ENCODE peak calls at places on chromosomes 3 and 15, in nine cellular contexts. O is GM12878; X is ovary; Y is AG04450; S is fibroblast of pulmonary artery; U is progenitor cell of endocrine pancreas; C is WERI-Rb-1; L is activated CD8-positive, alpha-beta T cell treated with anti-CD3 and anti-CD28 coated beads for 36 hours; F is IMR-90. W is an unnamed sample.

GRCh38 chr3:182248349-182248880 is 536.7 kb downstream of the SOX2 start:
- DNase-seq in U (no peak), Y (no peak), C (no peak), O (no peak), L (no peak), F (no peak), X (no peak), S (no peak), W (peak)

GRCh38 chr15:41878355-41878699 is 15.5 kb downstream of the SPTBN5 start:
- DNase-seq in X (no peak), S (no peak), C (no peak), O (no peak), F (no peak), Y (no peak), U (no peak), L (no peak), W (no peak)

GRCh38 chr15:94070341-94071275 is 160.8 kb upstream of the MCTP2 start:
- DNase-seq in C (no peak), X (peak), Y (no peak), S (no peak), U (no peak), O (no peak), F (no peak), L (peak), W (no peak)

GRCh38 chr3:40306336-40306735 is 3.2 kb upstream of the EIF1B start:
- DNase-seq in S (no peak), U (no peak), F (peak), Y (no peak), O (no peak), X (no peak), C (no peak), L (no peak), W (no peak)

GRCh38 chr15:35023794-35024193 is 35.7 kb upstream of the ZNF770 start:
- DNase-seq in U (no peak), F (no peak), Y (no peak), X (no peak), C (no peak), O (no peak), S (no peak), L (no peak), W (no peak)

GRCh38 chr15:41259546-41260189 is 28.6 kb downstream of the CHP1 start:
- DNase-seq in Y (no peak), U (no peak), O (no peak), L (no peak), F (no peak), C (peak), X (no peak), S (no peak), W (no peak)

GRCh38 chr3:9808345-9809037 is 1.6 kb upstream of the TTLL3 start:
- DNase-seq in F (peak), U (no peak), X (no peak), S (peak), O (no peak), C (peak), L (peak), Y (no peak), W (peak)

GRCh38 chr3:144162042-144162441 is 190.4 kb downstream of the DIPK2A start:
- DNase-seq in C (no peak), O (no peak), L (no peak), S (peak), U (no peak), Y (peak), F (peak), X (no peak), W (no peak)

GRCh38 chr15:36330598-36330997 is 248.8 kb upstream of the CDIN1 start:
- DNase-seq in L (no peak), Y (no peak), U (no peak), F (no peak), C (peak), S (no peak), O (no peak), X (no peak), W (no peak)

GRCh38 chr15:60721706-60722105 is 242.8 kb upstream of the ICE2 start:
- DNase-seq in X (no peak), C (no peak), F (peak), L (peak), S (peak), U (no peak), Y (peak), O (no peak), W (no peak)

GRCh38 chr15:89127054-89127702 is 38.9 kb downstream of the ABHD2 start:
- DNase-seq in F (peak), X (no peak), U (no peak), C (peak), O (no peak), Y (no peak), S (no peak), L (peak), W (no peak)

GRCh38 chr15:77671274-77672056 is 38.8 kb upstream of the LINGO1 start:
- DNase-seq in O (no peak), U (no peak), L (no peak), X (no peak), Y (no peak), C (no peak), S (no peak), F (no peak), W (no peak)

GRCh38 chr3:178385280-178385952 is 150.8 kb upstream of the KCNMB2 start:
- DNase-seq in S (peak), O (no peak), X (peak), U (no peak), F (peak), C (peak), L (peak), Y (no peak), W (peak)

GRCh38 chr3:65914740-65915366 is 123.9 kb downstream of the MAGI1 start:
- DNase-seq in F (no peak), U (no peak), S (no peak), L (no peak), Y (no peak), X (no peak), C (no peak), O (no peak), W (no peak)

GRCh38 chr15:74895830-74896229 is 6.0 kb downstream of the MPI start:
- DNase-seq in Y (no peak), X (no peak), S (no peak), O (no peak), F (no peak), U (no peak), C (no peak), L (no peak), W (no peak)

GRCh38 chr15:40756938-40757337 is 1.9 kb upstream of the RMDN3 start:
- DNase-seq in S (no peak), X (no peak), C (no peak), F (no peak), U (no peak), Y (no peak), L (no peak), O (no peak), W (no peak)

GRCh38 chr3:115977866-115978265 is 354.6 kb downstream of the GAP43 start:
- DNase-seq in Y (no peak), L (no peak), F (no peak), S (no peak), C (no peak), O (no peak), U (no peak), X (no peak), W (no peak)

GRCh38 chr15:79811406-79812405 is 85.1 kb downstream of the MTHFS start:
- DNase-seq in O (no peak), S (peak), C (no peak), U (no peak), Y (peak), X (peak), F (peak), L (no peak), W (no peak)

GRCh38 chr3:27079427-27080105 is 289.6 kb downstream of the NEK10 start:
- DNase-seq in S (peak), Y (no peak), O (no peak), F (no peak), X (no peak), C (peak), U (no peak), L (no peak), W (no peak)

GRCh38 chr3:34599595-34599994 is 801.2 kb downstream of the PDCD6IP start:
- DNase-seq in S (no peak), Y (no peak), X (no peak), O (no peak), U (no peak), F (no peak), L (no peak), C (no peak), W (no peak)

GRCh38 chr3:126464093-126464492 is 11.6 kb downstream of the ZXDC start:
- DNase-seq in C (no peak), Y (no peak), S (no peak), L (no peak), O (no peak), U (no peak), F (no peak), X (no peak), W (no peak)

GRCh38 chr3:131702156-131702555 is 199.4 kb upstream of the MRPL3 start:
- DNase-seq in S (no peak), F (no peak), O (no peak), Y (no peak), X (no peak), L (no peak), U (no peak), C (no peak), W (no peak)

GRCh38 chr3:179833294-179833693 is 180.5 kb downstream of the USP13 start:
- DNase-seq in C (no peak), X (no peak), F (no peak), O (no peak), U (no peak), L (no peak), Y (no peak), S (no peak), W (no peak)

GRCh38 chr3:48465531-48466378 is 19.2 kb downstream of the ATRIP start:
- DNase-seq in L (peak), U (peak), S (peak), Y (peak), O (no peak), X (peak), C (peak), F (peak), W (peak)

GRCh38 chr15:74176262-74177208 is 3.0 kb downstream of the ISLR start:
- DNase-seq in Y (no peak), O (no peak), X (peak), U (no peak), S (no peak), C (peak), L (no peak), F (no peak), W (no peak)

GRCh38 chr3:154314152-154314551 is 10.1 kb downstream of the DHX36 start:
- DNase-seq in L (no peak), X (no peak), S (no peak), C (no peak), U (no peak), Y (no peak), O (no peak), F (no peak), W (no peak)
- TF ChIP-seq CTCF in L (no peak), X (no peak), S (no peak), C (no peak), U (no peak), Y (no peak), O (no peak), F (no peak), W (no peak)

DNA sequence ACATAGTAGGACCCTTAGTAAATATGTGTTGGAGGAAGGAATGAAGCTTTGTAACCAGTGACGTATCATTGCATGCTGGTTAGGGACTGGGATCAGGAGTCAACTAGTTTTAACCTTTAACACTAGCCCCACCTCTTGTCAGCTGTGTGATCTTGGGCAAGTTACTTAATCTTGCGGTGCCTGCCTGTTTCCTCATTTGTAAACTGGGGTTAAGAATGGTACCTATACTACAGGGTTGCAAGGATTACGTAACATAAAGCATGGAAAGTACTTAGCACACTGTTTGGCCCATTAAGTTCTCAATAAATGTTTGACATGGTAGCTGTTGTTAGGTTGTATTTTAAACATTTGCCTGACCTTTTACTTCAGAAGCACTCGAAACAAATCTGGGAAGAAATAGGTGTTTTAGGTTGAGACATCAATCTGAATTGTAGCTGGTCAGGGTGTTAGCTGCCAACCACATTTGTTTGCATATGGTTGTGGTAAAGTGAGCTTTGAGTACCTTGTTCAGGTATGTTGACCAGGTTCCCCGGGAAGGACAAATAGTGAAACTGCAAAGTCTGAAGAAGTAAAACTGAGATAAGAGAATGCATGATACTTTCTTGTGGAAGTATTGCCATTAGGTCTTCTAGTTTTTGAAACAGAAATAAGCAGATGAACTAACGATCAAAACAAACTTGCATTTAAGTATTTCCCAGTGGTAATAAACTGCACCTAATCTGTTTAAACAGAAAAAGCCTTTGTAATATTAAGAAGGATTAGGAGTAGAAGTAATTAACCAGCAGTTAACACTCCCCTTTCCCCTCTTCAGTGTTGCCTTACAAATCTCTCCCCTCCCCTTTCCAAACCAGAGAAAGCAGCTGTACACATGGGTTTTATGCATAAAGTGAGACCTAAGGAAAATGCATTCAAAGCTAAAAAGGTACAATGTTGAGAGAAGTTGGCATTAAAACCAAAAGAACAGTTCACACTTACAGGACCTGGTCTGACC is 25.8 kb upstream of the SCAANT1 start:
- DNase-seq in X (no peak), O (peak), Y (no peak), S (no peak), U (no peak), C (no peak), L (no peak), F (no peak), W (no peak)
- TF ChIP-seq CTCF in X (no peak), O (peak), Y (no peak), S (no peak), U (no peak), C (no peak), L (no peak), F (no peak), W (no peak)

DNA sequence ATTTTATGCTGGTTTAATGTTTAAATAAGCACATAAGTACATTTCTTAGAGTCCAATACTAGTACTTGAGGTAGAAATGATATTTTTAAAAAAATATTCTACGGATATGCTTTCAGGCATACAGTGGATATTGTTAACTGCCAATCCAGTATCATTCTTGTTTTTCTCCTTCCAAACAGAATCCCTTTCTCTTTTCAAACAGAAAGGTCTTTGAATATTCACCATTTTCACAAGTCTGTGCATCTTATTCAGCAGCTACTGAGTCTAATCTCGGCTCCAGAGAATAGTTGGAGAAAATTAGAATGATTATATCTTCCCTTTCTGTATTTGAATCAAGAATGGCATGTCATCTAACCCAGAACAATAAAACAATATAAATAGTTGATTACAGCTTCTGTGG is 174.5 kb downstream of the GOLGA6L6 start:
- DNase-seq in U (no peak), Y (no peak), O (no peak), C (no peak), X (no peak), L (no peak), S (no peak), F (no peak), W (no peak)
- TF ChIP-seq CTCF in U (no peak), Y (no peak), O (no peak), C (no peak), X (no peak), L (no peak), S (no peak), F (no peak), W (no peak)

DNA sequence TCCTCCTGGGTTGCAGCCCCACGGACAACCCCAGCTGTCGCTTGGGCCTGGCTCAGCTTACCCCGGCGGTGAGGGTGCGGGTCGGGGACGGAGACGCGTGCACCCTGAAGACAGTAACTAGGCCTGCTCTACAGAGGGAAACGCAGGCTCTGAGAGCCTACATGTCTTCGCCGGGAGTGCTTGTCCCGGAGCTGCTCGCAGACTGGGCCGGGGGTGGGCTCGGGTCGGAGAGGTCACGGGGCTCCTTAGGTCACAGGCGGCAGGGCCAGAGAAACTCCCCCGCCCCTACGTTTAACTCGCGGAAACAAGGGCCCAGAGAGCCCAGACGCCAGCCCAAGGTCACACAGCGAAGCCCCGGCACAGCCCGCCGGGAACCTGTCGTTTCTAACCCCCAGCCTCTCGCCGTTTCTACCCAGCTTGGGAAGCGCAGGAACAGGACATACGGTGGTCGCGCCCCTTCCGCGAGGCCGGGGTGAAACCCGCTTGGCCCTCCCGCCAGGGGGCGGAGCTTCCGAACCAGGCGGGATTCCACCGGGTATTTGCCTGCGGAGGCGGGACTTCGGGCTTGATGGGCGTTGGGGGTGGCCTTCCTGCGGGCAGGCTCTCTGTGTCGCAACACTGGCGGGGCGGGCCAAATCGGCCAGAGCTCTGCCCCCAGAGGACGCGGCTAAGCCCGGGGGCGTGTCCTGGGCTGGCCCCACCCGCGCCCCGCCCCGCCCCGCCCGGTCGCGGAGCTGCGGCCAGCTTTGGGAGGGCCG is at the start of gene HDAC11:
- DNase-seq in S (peak), X (peak), C (peak), Y (peak), U (peak), F (peak), L (peak), O (peak), W (peak)
- TF ChIP-seq CTCF in S (no peak), X (peak), C (no peak), Y (no peak), U (peak), F (peak), L (no peak), O (no peak), W (no peak)

GRCh38 chr3:98010194-98010882 is 24.8 kb downstream of the GABRR3 start:
- DNase-seq in U (no peak), O (no peak), F (no peak), L (no peak), Y (no peak), S (no peak), C (peak), X (no peak), W (no peak)

GRCh38 chr3:98018301-98018700 is 16.8 kb downstream of the GABRR3 start:
- DNase-seq in L (no peak), X (no peak), U (no peak), Y (no peak), F (no peak), C (no peak), O (no peak), S (no peak), W (no peak)

GRCh38 chr3:98012974-98013373 is 22.1 kb downstream of the GABRR3 start:
- DNase-seq in F (peak), L (no peak), C (no peak), U (no peak), S (peak), X (no peak), O (no peak), Y (no peak), W (no peak)

GRCh38 chr3:98008751-98009373 is 26.3 kb downstream of the GABRR3 start:
- DNase-seq in F (no peak), O (no peak), X (no peak), Y (no peak), L (no peak), U (no peak), C (no peak), S (no peak), W (no peak)

DNA sequence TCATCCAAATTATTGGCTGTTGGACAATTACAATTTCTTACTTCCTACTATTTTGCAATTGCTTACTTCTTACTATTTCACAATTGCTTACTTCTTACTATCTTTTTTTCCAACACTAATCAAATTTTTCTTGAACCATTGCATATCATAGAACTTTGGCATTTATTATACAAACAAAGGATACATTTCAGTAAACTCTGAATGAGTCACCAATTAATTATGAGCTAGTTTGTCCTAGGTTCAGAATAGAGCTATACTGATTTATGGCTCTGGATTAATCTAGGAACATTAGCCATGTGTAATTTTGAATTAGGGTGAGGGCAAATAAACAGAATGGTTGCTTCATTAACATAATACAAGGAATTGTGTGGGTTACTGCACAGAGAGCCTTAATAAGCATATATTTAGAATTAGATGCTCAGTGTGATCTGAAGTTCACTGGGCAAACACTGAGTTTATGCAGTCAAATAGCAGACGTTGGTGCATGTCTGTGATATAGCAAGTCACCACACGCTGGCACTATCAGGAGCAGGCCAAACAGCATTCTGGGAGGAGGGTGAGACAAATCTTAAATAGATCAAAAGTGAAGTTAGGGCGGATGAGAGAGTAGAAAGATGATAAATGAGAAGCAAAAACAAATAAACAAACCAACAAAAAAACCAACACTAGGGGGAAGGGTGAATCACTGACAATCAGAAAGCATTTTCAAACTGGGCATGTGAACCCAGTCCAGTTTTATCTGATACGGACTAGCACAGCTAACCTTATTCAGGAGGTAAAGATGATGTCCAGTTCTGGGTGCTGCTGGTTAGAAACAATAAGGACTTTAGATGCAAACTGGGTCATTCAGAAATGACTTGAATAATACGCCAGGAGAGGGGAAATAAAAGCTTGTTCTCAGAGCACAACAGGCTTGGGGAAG is 21.4 kb downstream of the GABRR3 start:
- DNase-seq in X (no peak), Y (no peak), L (no peak), C (no peak), F (peak), U (no peak), S (peak), O (no peak), W (no peak)
- TF ChIP-seq CTCF in X (no peak), Y (no peak), L (no peak), C (peak), F (no peak), U (no peak), S (no peak), O (no peak), W (no peak)

GRCh38 chr3:59326246-59327024 is 276.6 kb upstream of the CFAP20DC start:
- DNase-seq in U (no peak), S (no peak), Y (no peak), O (no peak), L (no peak), C (peak), F (no peak), X (no peak), W (no peak)
- TF ChIP-seq CTCF in U (peak), S (peak), Y (peak), O (no peak), L (peak), C (peak), F (no peak), X (no peak), W (no peak)

GRCh38 chr3:156816091-156816793 is 9.9 kb upstream of the LEKR1 start:
- DNase-seq in F (peak), L (peak), X (peak), O (no peak), Y (no peak), C (no peak), S (peak), U (peak), W (peak)
- TF ChIP-seq CTCF in F (no peak), L (no peak), X (no peak), O (no peak), Y (no peak), C (no peak), S (no peak), U (peak), W (peak)

GRCh38 chr3:140050977-140051957 is 116.3 kb downstream of the CLSTN2 start:
- DNase-seq in F (no peak), Y (no peak), O (no peak), S (no peak), L (peak), C (peak), X (no peak), U (no peak), W (no peak)
- TF ChIP-seq CTCF in F (no peak), Y (no peak), O (peak), S (no peak), L (no peak), C (peak), X (no peak), U (peak), W (peak)

GRCh38 chr3:120181632-120182031 is 87.4 kb upstream of the GSK3B start:
- DNase-seq in U (no peak), S (no peak), X (no peak), L (peak), O (no peak), C (no peak), F (no peak), Y (no peak), W (no peak)
- TF ChIP-seq CTCF in U (no peak), S (no peak), X (no peak), L (no peak), O (no peak), C (no peak), F (peak), Y (no peak), W (no peak)